ENCODE peak calls at places on chromosomes 4 and X, in ten cellular contexts. U is GM12892, R is stomach, X is HCT116, W is endothelial cell of umbilical vein, Z is sigmoid colon, J is transverse colon, Y is suprapubic skin, V is SK-N-SH, K is HL-60. Q is an unnamed sample.

GRCh38 chr4:178090640-178091411 is 648.6 kb upstream of the AGA start:
- DNase-seq in X (no peak), Y (no peak), W (no peak), V (peak), K (no peak), U (no peak), Z (no peak), R (no peak), J (no peak), Q (peak)

GRCh38 chr4:154998284-154998683 is 210.2 kb upstream of the NPY2R start:
- DNase-seq in X (no peak), Z (no peak), J (no peak), Y (no peak), K (no peak), V (no peak), R (no peak), W (no peak), U (no peak), Q (no peak)

GRCh38 chr4:139450586-139450985 is 3.3 kb upstream of the RAB33B start:
- DNase-seq in V (no peak), J (no peak), U (no peak), Y (no peak), X (no peak), W (no peak), Z (no peak), R (no peak), K (no peak), Q (no peak)

GRCh38 chr4:114208747-114209146 is 229.3 kb upstream of the ARSJ start:
- DNase-seq in Z (no peak), Y (no peak), R (no peak), V (no peak), J (no peak), X (no peak), U (no peak), W (no peak), K (no peak), Q (no peak)

GRCh38 chr4:27684501-27685077 is 823.9 kb downstream of the STIM2 start:
- DNase-seq in K (peak), Y (no peak), W (peak), R (peak), U (no peak), Z (peak), V (peak), X (peak), J (peak), Q (no peak)

GRCh38 chrX:78595901-78596502 is 63.1 kb downstream of the RTL3 start:
- DNase-seq in K (no peak), Y (no peak), V (no peak), R (no peak), J (no peak), U (no peak), X (no peak), Z (no peak), W (peak), Q (no peak)

GRCh38 chr4:152304220-152304619 is 231.7 kb downstream of the FBXW7 start:
- DNase-seq in R (no peak), V (no peak), U (no peak), X (no peak), Y (no peak), Z (no peak), W (no peak), J (no peak), K (no peak), Q (no peak)

GRCh38 chr4:153337686-153338085 is 6.8 kb upstream of the MND1 start:
- DNase-seq in K (no peak), Y (no peak), W (peak), J (no peak), V (no peak), X (no peak), Z (no peak), R (no peak), U (no peak), Q (no peak)

GRCh38 chr4:109559625-109559982 is 442 bp upstream of the MCUB start:
- DNase-seq in Y (peak), U (peak), V (peak), X (no peak), R (no peak), J (peak), W (no peak), K (no peak), Z (no peak), Q (peak)

GRCh38 chrX:114152130-114152529 is 431.8 kb upstream of the HTR2C start:
- DNase-seq in Z (no peak), U (no peak), W (peak), X (peak), V (no peak), R (no peak), J (no peak), K (no peak), Y (no peak), Q (no peak)

GRCh38 chrX:78199851-78200250 is 60.4 kb upstream of the TAF9B start:
- DNase-seq in R (no peak), W (peak), U (no peak), J (no peak), Y (no peak), K (peak), V (peak), X (peak), Z (no peak), Q (no peak)

GRCh38 chrX:125291124-125291523 is 28.5 kb upstream of the TEX13C start:
- DNase-seq in X (no peak), J (no peak), V (no peak), Y (no peak), K (no peak), R (no peak), U (no peak), Z (no peak), W (no peak), Q (no peak)

DNA sequence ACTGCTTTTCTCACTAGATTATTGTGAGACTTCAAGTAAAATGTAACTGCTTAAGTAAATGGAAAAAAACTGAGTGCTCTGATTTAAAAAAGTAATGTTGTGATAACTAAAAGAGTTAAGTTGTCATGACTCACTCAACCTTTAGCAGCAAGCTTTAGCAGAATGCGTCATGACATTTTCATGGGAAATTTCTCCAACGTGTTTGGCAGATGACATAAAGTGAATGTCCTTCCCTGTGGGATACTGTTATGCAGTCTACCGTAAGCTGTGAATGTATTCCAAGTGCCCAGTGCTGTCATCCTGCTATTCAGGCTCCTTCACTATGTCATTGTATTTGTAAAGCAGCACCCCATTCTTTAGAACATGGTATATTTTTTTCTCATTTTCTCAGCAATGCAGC is 136.2 kb downstream of the CPXCR1 start:
- DNase-seq in J (no peak), W (no peak), U (no peak), Y (no peak), X (no peak), V (no peak), R (no peak), Z (no peak), K (no peak), Q (no peak)
- TF ChIP-seq POLR2AphosphoS5 in J (no peak), W (no peak), U (no peak), Y (no peak), X (no peak), V (no peak), R (no peak), Z (no peak), K (no peak), Q (no peak)

GRCh38 chr4:73068496-73069337 is 799 bp downstream of the COX18 start:
- DNase-seq in X (no peak), J (peak), Y (no peak), V (peak), U (no peak), Z (no peak), K (peak), R (no peak), W (peak), Q (no peak)
- TF ChIP-seq POLR2AphosphoS5 in X (no peak), J (no peak), Y (no peak), V (no peak), U (no peak), Z (no peak), K (peak), R (peak), W (no peak), Q (no peak)

GRCh38 chr4:683247-683897 is 5.6 kb downstream of the SLC49A3 start:
- DNase-seq in K (no peak), X (no peak), R (no peak), Z (no peak), U (no peak), J (no peak), W (no peak), V (no peak), Y (no peak), Q (no peak)

GRCh38 chr4:680931-681645 is 6.7 kb downstream of the MYL5 start:
- DNase-seq in X (no peak), V (peak), J (peak), Z (peak), R (peak), U (peak), Y (peak), K (peak), W (no peak), Q (peak)

GRCh38 chr4:683982-684571 is 4.9 kb downstream of the SLC49A3 start:
- DNase-seq in Z (peak), Y (peak), J (peak), U (no peak), K (peak), V (peak), R (peak), W (peak), X (peak), Q (peak)

GRCh38 chr4:681736-682451 is 7.1 kb downstream of the SLC49A3 start:
- DNase-seq in K (peak), V (peak), U (no peak), R (peak), J (peak), X (no peak), W (no peak), Z (peak), Y (peak), Q (peak)

GRCh38 chr4:682490-683172 is 6.3 kb downstream of the SLC49A3 start:
- DNase-seq in Y (peak), K (no peak), V (no peak), W (no peak), Z (peak), J (peak), U (no peak), R (no peak), X (no peak), Q (peak)
- TF ChIP-seq POLR2AphosphoS5 in Y (no peak), K (no peak), V (no peak), W (no peak), Z (no peak), J (no peak), U (no peak), R (no peak), X (no peak), Q (no peak)

GRCh38 chr4:8472166-8472688 is 31.6 kb downstream of the TRMT44 start:
- DNase-seq in U (no peak), J (no peak), V (peak), Z (no peak), K (no peak), X (no peak), R (no peak), Y (no peak), W (no peak), Q (no peak)

GRCh38 chr4:8469550-8469949 is 29.0 kb downstream of the TRMT44 start:
- DNase-seq in J (no peak), Y (no peak), Z (no peak), V (peak), X (no peak), U (no peak), W (no peak), R (no peak), K (no peak), Q (no peak)

GRCh38 chr4:8472689-8473197 is 32.2 kb downstream of the TRMT44 start:
- DNase-seq in Y (no peak), W (no peak), J (no peak), V (no peak), U (no peak), K (peak), X (no peak), R (no peak), Z (peak), Q (peak)

GRCh38 chr4:8470451-8471024 is 30.0 kb downstream of the TRMT44 start:
- DNase-seq in J (no peak), V (no peak), W (no peak), Z (no peak), K (no peak), X (no peak), Y (no peak), U (no peak), R (no peak), Q (peak)

DNA sequence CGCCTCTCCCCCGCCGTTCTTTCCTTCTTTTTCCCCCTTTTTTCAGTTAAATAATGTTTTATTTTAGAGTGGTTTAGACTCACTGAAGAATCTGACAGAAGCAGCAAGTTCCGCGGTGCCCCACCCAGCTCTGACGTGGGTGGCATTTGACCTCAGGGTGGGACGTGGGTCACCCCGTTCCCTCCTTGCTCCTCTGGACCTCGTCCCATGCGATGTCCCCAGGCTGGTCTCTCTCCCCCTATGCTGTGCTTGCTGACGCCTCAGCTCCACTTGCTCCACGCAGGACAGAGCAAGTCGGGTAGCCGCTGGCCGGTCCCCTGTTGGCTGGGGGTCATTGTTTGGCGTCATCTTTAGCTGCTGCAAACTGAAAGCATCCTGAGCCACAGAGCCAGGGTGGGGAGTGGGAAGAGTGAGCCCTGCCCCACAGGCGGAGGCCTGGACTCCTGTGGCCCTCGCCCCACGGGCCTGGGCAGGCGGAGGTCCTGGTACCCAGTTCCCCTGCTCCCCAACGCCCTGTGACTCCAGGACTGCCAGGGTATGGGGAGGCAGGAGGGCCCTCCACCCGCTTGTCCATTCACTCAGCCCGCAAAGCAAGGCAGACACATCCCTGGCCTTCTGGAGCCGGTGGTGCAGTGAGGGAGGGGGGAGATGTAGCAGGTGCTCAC is 30.8 kb downstream of the TRMT44 start:
- DNase-seq in U (no peak), V (peak), R (no peak), K (no peak), J (no peak), Y (no peak), X (no peak), W (no peak), Z (no peak), Q (peak)
- TF ChIP-seq POLR2AphosphoS5 in U (no peak), V (no peak), R (no peak), K (no peak), J (no peak), Y (no peak), X (no peak), W (no peak), Z (no peak), Q (no peak)

DNA sequence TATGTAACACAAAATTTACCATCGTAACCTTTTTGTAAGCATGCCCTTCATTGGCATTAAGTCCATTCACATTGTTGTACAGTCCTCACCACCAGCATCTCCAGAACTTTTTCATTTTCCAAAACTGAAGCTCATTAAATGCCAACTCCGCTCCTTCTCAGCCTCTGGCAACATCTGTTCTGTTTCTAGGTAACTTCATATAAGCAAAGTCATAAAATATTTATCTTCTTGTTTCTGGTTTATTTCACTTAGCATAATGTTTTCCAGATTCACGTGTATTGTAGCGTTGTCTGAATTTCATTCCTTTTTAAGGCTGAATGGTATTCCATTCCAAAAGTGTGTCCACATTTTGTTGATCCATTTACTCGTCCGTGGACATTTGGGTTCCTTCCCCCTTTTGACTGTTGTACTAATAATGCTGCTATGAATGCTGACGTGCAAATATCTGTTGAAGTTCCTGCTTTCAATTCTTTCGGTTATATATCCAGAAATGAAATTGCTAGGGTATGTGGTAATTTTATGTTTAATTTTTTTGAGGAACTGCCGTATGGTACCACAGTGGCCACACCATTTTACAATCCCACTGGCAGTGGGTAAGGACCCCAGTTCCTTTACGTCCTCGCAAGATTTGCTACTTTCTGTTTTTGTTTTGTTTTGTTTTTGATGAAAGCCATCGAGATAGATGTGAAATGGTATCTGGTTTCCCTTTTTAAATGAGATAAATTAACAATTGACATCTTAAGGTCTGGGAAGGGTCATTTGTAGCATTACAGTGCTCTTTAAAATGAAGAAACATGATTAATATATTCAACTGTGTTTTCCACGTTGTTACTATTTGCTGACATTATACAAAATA is 63.4 kb downstream of the PTTG2 start:
- DNase-seq in X (no peak), W (peak), R (no peak), J (no peak), V (peak), Y (no peak), Z (no peak), U (no peak), K (no peak), Q (no peak)
- TF ChIP-seq POLR2AphosphoS5 in X (no peak), W (no peak), R (no peak), J (peak), V (no peak), Y (no peak), Z (peak), U (no peak), K (no peak), Q (no peak)

DNA sequence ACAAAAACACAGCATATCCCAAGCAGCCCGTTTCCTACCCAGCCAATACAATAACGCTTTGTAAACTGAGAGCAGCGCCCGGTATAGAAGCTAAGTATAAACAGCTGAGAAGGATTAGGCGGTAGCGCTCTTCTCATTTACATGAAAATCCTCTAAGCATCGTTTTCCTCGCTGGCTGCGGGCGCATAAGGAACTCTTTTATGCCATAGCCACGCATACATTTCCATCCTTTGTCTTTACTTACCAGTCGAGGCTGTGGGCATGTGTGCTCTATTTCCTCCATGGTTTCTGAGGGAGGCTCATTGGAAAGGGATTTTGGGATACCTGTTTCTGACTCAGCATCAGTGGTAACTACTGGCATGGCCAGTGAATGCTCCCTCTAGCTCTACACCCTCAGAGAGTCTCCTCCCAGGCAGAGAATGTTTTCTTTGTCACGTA is 383 bp downstream of the PCYT1B start:
- DNase-seq in K (no peak), V (peak), W (peak), X (no peak), U (no peak), Y (no peak), J (no peak), R (no peak), Z (no peak), Q (no peak)
- TF ChIP-seq POLR2AphosphoS5 in K (no peak), V (no peak), W (no peak), X (no peak), U (no peak), Y (no peak), J (no peak), R (no peak), Z (no peak), Q (no peak)

GRCh38 chr4:36241771-36242170 is 2.5 kb downstream of the ARAP2 start:
- DNase-seq in W (no peak), V (no peak), K (no peak), U (no peak), R (no peak), Z (no peak), X (no peak), Y (no peak), J (no peak), Q (no peak)
- TF ChIP-seq POLR2AphosphoS5 in W (no peak), V (no peak), K (no peak), U (no peak), R (no peak), Z (no peak), X (no peak), Y (no peak), J (no peak), Q (no peak)

DNA sequence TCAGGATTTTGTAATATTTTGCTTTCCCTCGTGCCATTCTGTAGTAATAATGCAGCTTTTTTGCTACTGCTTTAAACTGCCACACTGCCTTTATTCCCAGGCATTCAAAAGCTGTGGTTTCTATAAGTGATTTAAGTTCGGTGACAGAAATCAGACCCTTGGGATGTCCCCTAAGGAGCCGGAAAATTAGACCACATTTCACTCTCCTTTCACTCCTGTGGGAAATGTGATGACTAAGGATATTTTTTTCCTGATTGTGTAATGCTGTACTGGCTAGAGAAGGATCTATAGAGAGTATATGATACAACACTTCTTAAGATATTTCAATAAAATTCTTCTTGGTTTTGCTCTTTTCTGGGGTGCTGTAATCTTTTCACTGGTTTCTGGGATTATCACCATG is 24.4 kb downstream of the UGT2A3 start:
- DNase-seq in W (no peak), Z (no peak), R (no peak), K (no peak), U (no peak), Y (no peak), V (no peak), X (no peak), J (no peak), Q (no peak)
- TF ChIP-seq POLR2AphosphoS5 in W (no peak), Z (no peak), R (no peak), K (no peak), U (no peak), Y (no peak), V (no peak), X (no peak), J (no peak), Q (no peak)

GRCh38 chr4:53192017-53192416 is 173.8 kb downstream of the SCFD2 start:
- DNase-seq in K (peak), U (no peak), R (no peak), Y (no peak), V (no peak), W (no peak), Z (no peak), J (no peak), X (no peak), Q (no peak)
- TF ChIP-seq POLR2AphosphoS5 in K (no peak), U (no peak), R (no peak), Y (no peak), V (no peak), W (no peak), Z (no peak), J (no peak), X (no peak), Q (no peak)

GRCh38 chrX:47160781-47161180 is 15.8 kb downstream of the RBM10 start:
- DNase-seq in W (no peak), Y (peak), V (no peak), X (no peak), R (no peak), K (no peak), J (no peak), Z (peak), U (no peak), Q (no peak)

GRCh38 chrX:47158781-47159180 is 13.8 kb downstream of the RBM10 start:
- DNase-seq in X (no peak), J (no peak), Y (no peak), W (no peak), Z (no peak), U (no peak), K (no peak), V (no peak), R (peak), Q (no peak)

GRCh38 chrX:47158131-47158530 is 13.1 kb downstream of the RBM10 start:
- DNase-seq in J (no peak), V (peak), K (no peak), Y (no peak), W (no peak), X (no peak), R (peak), U (no peak), Z (peak), Q (no peak)

GRCh38 chrX:47151428-47151827 is 6.4 kb downstream of the RBM10 start:
- DNase-seq in Z (no peak), X (no peak), U (no peak), Y (no peak), V (no peak), J (no peak), W (no peak), K (no peak), R (no peak), Q (no peak)

GRCh38 chrX:47156611-47157520 is 11.8 kb downstream of the RBM10 start:
- DNase-seq in Y (peak), X (no peak), Z (peak), W (no peak), J (no peak), U (no peak), V (no peak), R (peak), K (no peak), Q (no peak)
- TF ChIP-seq POLR2AphosphoS5 in Y (no peak), X (no peak), Z (no peak), W (no peak), J (no peak), U (no peak), V (no peak), R (no peak), K (no peak), Q (no peak)

Q was measured in upper lobe of left lung.